ENCODE peak calls at places on chromosomes 4 and X, in four cellular contexts. O is B cell, I is GM13977, U is foreskin fibroblast. C is an unnamed sample.

GRCh38 chrX:138775501-138775900 is 64.0 kb upstream of the FGF13 start:
- DNase-seq in I (peak), O (no peak), U (peak), C (no peak)

GRCh38 chrX:149453911-149454820 is 50.9 kb downstream of the IDS start:
- DNase-seq in I (no peak), U (peak), O (no peak), C (no peak)

GRCh38 chr4:88792821-88793220 is 95.2 kb upstream of the NAP1L5 start:
- DNase-seq in I (no peak), U (peak), O (no peak), C (no peak)

GRCh38 chr4:182486895-182487294 is 243.7 kb downstream of the TENM3 start:
- DNase-seq in I (no peak), U (no peak), O (no peak), C (no peak)

GRCh38 chrX:51641421-51642021 is 22.8 kb upstream of the CENPVL3 start:
- DNase-seq in I (peak), O (no peak), U (peak), C (no peak)

GRCh38 chr4:83771113-83771705 is 235.3 kb downstream of the GPAT3 start:
- DNase-seq in U (peak), I (peak), O (no peak), C (no peak)

GRCh38 chrX:15301924-15302323 is 13.5 kb downstream of the ASB11 start:
- DNase-seq in U (peak), I (no peak), O (no peak), C (no peak)

GRCh38 chr4:38210396-38211114 is 250.4 kb downstream of the PTTG2 start:
- DNase-seq in O (no peak), I (no peak), U (peak), C (no peak)

GRCh38 chr4:3807311-3807710 is 41.1 kb downstream of the ADRA2C start:
- DNase-seq in O (no peak), I (no peak), U (no peak), C (no peak)

GRCh38 chr4:10089346-10089745 is 27.3 kb downstream of the WDR1 start:
- DNase-seq in I (no peak), U (no peak), O (no peak), C (no peak)

GRCh38 chr4:5126857-5127256 is 75.6 kb downstream of the STK32B start:
- DNase-seq in U (no peak), O (no peak), I (no peak), C (no peak)

DNA sequence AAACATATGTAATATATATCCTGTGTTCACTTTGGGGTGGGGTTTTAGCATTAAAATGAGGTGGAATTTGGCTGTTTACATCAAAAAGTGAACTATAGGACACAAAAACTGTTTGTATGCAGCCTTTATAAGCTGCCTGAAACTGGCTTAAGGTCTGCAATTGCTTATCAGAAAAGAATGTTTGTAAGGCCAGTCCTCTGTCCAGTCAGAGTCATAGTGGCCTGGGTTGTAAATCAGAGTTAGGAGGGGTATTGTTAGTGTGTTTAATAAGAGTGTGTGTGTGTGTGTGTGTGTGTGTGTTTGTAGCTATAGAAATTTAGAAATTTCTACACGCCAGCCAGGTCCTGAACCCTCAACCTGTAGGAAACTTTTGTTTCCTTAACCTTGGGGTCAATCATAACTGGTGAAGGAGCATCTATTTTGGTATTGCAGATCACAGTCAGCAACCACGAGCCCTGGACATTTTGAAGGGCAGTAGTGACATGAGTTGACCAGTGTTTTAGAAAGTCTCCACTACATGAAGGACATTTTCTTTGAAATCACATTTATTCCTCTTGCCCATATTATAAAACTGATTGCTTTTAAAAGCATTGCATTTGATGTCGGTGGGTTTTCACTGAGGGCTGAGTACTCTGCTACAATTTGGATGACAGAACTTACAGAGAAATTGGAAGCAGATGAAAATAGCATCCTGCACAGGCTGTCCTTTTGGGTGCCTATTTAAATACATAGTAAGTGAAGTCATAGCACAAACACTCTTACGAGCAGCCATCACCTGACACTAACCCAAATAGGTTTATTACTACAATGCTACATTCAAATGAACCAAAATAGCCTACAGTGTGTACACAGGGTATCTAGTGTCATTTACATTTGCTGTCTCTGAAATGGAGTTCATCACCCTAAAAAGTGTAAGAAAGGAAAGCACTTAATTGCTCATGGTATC is 11.2 kb upstream of the TMEM154 start:
- DNase-seq in I (no peak), O (no peak), U (peak), C (no peak)
- TF ChIP-seq CTCF in I (no peak), O (no peak), U (no peak), C (no peak)

GRCh38 chr4:156800463-156800862 is 171.1 kb downstream of the PDGFC start:
- DNase-seq in I (peak), O (no peak), U (no peak), C (no peak)
- TF ChIP-seq CTCF in I (no peak), O (no peak), U (no peak), C (no peak)

GRCh38 chrX:93538575-93538974 is 134.8 kb downstream of the NAP1L3 start:
- DNase-seq in O (no peak), I (peak), U (no peak), C (no peak)
- TF ChIP-seq CTCF in O (no peak), I (peak), U (no peak), C (peak)

GRCh38 chr4:113636438-113636818 is 125.1 kb downstream of the CAMK2D start:
- DNase-seq in O (peak), I (peak), U (no peak), C (no peak)
- TF ChIP-seq CTCF in O (peak), I (peak), U (no peak), C (no peak)

GRCh38 chrX:10217218-10217617 is 60.4 kb downstream of the CLCN4 start:
- DNase-seq in I (no peak), O (no peak), U (peak), C (no peak)
- TF ChIP-seq CTCF in I (no peak), O (no peak), U (no peak), C (no peak)

GRCh38 chrX:46642145-46642544 is 68.6 kb downstream of the CHST7 start:
- DNase-seq in I (no peak), O (no peak), U (peak), C (no peak)
- TF ChIP-seq CTCF in I (peak), O (peak), U (no peak), C (peak)